ENCODE peak calls at places on chromosomes 13 and 19, in five cellular contexts. J is stomach; O is naive thymus-derived CD4-positive, alpha-beta T cell; F is body of pancreas; N is vagina. X is an unnamed sample.
A peak's percentile ranks its signal among the peaks of the same experiment; 100 is the strongest.

GRCh38 chr13:111609631-111610030 is 289.2 kb downstream of the TEX29 start:
- DNase-seq in F (no peak), J (no peak), O (no peak), N (peak; percentile 55), X (no peak)

GRCh38 chr13:59479629-59480028 is 684.1 kb downstream of the DIAPH3 start:
- DNase-seq in F (no peak), O (no peak), J (no peak), N (no peak), X (no peak)

GRCh38 chr13:113930711-113931637 is 42.9 kb downstream of the C13orf46 start:
- DNase-seq in N (no peak), O (no peak), F (no peak), J (peak; percentile 24), X (peak; percentile 47)

GRCh38 chr13:75913925-75914324 is 277.8 kb downstream of the LMO7 start:
- DNase-seq in F (no peak), O (no peak), N (no peak), J (no peak), X (no peak)

GRCh38 chr19:5397804-5398692 is 57.2 kb upstream of the ZNRF4 start:
- DNase-seq in F (no peak), O (no peak), J (no peak), N (no peak), X (no peak)

GRCh38 chr19:34057155-34057554 is 115.1 kb upstream of the LSM14A start:
- DNase-seq in O (no peak), F (no peak), N (no peak), J (no peak), X (no peak)

GRCh38 chr13:34011552-34012085 is 193.7 kb downstream of the RFC3 start:
- DNase-seq in O (no peak), N (no peak), F (peak; percentile 13), J (no peak), X (no peak)

GRCh38 chr13:60540276-60540675 is 143.3 kb downstream of the TDRD3 start:
- DNase-seq in O (no peak), J (no peak), N (no peak), F (no peak), X (no peak)

GRCh38 chr19:16180611-16181010 is 4.6 kb upstream of the FAM32A start:
- DNase-seq in J (no peak), O (no peak), F (no peak), N (no peak), X (no peak)

GRCh38 chr13:38767506-38768265 is 80.8 kb downstream of the FREM2 start:
- DNase-seq in J (no peak), N (no peak), F (no peak), O (no peak), X (no peak)

GRCh38 chr19:13132471-13133166 is 14.6 kb downstream of the NACC1 start:
- DNase-seq in F (no peak), N (no peak), J (no peak), O (no peak), X (no peak)

GRCh38 chr19:2048959-2049740 is 1.9 kb downstream of the MKNK2 start:
- DNase-seq in J (no peak), O (no peak), F (peak; percentile 64), N (no peak), X (peak; percentile 74)

GRCh38 chr19:1942934-1943555 is 2.1 kb downstream of the CSNK1G2 start:
- DNase-seq in F (no peak), O (no peak), J (no peak), N (no peak), X (no peak)

GRCh38 chr13:59352600-59352999 is 811.1 kb downstream of the DIAPH3 start:
- DNase-seq in F (no peak), O (no peak), J (no peak), N (no peak), X (no peak)

GRCh38 chr13:30308548-30308947 is 1.2 kb upstream of the KATNAL1 start:
- DNase-seq in F (no peak), J (no peak), N (no peak), O (no peak), X (no peak)

GRCh38 chr13:45878966-45879365 is 27.4 kb upstream of the SIAH3 start:
- DNase-seq in N (no peak), F (no peak), O (no peak), J (no peak), X (no peak)

GRCh38 chr19:18419195-18419698 is at the start of gene SSBP4:
- DNase-seq in J (peak; percentile 76), N (no peak), O (peak; percentile 69), F (peak; percentile 75), X (peak; percentile 93)
- H3K27ac ChIP-seq in J (peak within 1 kb of the TSS; percentile 85), N (peak within 1 kb of the TSS; percentile 97), O (peak within 1 kb of the TSS; percentile 63), F (peak within 1 kb of the TSS; percentile 71), X (peak within 1 kb of the TSS; percentile 62)

GRCh38 chr13:51844862-51845573 is at the start of gene TMEM272:
- DNase-seq in J (peak; percentile 57), F (peak; percentile 62), O (peak; percentile 42), N (no peak), X (peak; percentile 84)
- H3K4me3 ChIP-seq in J (peak within 1 kb of the TSS; percentile 19), F (no peak within 1 kb of the TSS), O (no peak within 1 kb of the TSS), N (no peak within 1 kb of the TSS), X (no peak within 1 kb of the TSS)

GRCh38 chr19:17966115-17966455 is 822 bp upstream of the KCNN1 start:
- DNase-seq in N (no peak), O (no peak), J (no peak), F (no peak), X (no peak)

GRCh38 chr19:17966497-17967257 is at the start of gene KCNN1:
- DNase-seq in J (no peak), F (no peak), N (no peak), O (no peak), X (no peak)

GRCh38 chr19:17969096-17969792 is 2.3 kb downstream of the KCNN1 start:
- DNase-seq in N (no peak), O (no peak), F (no peak), J (no peak), X (peak; percentile 32)

GRCh38 chr19:17968376-17968775 is 1.5 kb downstream of the KCNN1 start:
- DNase-seq in O (no peak), F (no peak), N (no peak), J (no peak), X (no peak)

DNA sequence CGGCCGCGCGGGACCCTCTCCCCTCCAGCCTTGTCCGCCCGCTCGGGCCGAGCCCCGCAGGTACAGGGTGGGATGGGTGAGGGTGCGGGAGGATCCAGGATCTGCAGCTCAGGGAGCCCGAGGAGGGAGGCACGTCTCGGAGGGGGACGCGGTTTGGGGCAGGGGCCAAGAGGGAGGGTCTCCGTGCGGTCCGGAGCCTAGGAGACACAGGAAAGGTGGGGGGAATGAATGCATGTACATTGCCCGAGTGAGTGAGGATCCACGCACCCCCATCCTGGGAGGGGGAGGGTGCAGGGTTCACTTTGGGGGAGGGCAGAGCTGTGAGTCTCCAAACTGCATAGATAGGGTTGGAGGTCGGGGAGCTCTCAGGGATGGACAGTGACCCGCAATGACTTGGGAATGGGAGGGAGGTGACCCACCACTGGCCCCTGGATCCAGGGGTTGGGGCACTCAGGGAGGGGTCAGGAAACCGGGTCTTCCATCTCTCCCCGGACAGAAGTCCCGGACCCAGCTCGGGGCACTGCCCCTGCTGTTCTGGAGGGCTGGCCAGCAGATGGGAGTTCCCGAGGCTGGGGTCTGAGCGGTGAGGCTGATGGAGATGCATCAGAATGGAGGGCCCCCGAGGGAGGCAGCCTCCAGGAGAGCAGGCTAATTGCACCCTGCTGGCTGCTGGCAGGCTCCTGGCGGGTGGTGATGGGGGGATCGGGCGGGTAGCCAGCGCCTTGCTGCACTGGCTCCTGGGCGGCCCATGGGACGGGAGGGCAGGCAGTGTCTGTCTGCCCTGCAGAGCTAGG is 548 bp downstream of the KCNN1 start:
- DNase-seq in F (no peak), O (no peak), N (no peak), J (no peak), X (peak; percentile 36)
- H3K4me1 ChIP-seq in F (no peaks in the 10 kb centered on the region), O (peaks cover 5% of the 10 kb centered on the region), N (no peaks in the 10 kb centered on the region), J (peaks cover 5% of the 10 kb centered on the region), X (no peaks in the 10 kb centered on the region)

GRCh38 chr19:3556423-3556977 is 886 bp downstream of the MFSD12 start:
- DNase-seq in F (no peak), O (no peak), J (no peak), N (no peak), X (no peak)
- H3K27ac ChIP-seq in F (peak overlapping the region; percentile 74), O (peak overlapping the region; percentile 83), J (peak overlapping the region; percentile 81), N (peak overlapping the region; percentile 42), X (no peak overlapping the region)